ENCODE peak calls at places on chromosomes 5 and 9, in four cellular contexts. One of them, this sample, is unnamed.
A peak's percentile ranks its signal among the peaks of the same experiment; 100 is the strongest.

GRCh38 chr5:109921735-109922395 is 232.1 kb downstream of the MAN2A1 start:
- DNase-seq in naive thymus-derived CD4-positive, alpha-beta T cell: peak; percentile 84
- DNase-seq in HL-60: no peak
- DNase-seq in iPS DF 6.9: no peak
- DNase-seq in this sample: peak; percentile 70

GRCh38 chr5:154603978-154604679 is 126.1 kb upstream of the HAND1 start:
- DNase-seq in naive thymus-derived CD4-positive, alpha-beta T cell: no peak
- DNase-seq in HL-60: no peak
- DNase-seq in iPS DF 6.9: no peak
- DNase-seq in this sample: no peak

GRCh38 chr5:137316346-137316736 is 182.8 kb downstream of the SPOCK1 start:
- DNase-seq in naive thymus-derived CD4-positive, alpha-beta T cell: no peak
- DNase-seq in HL-60: no peak
- DNase-seq in iPS DF 6.9: no peak
- DNase-seq in this sample: no peak

GRCh38 chr5:55159763-55160492 is at the start of gene GPX8:
- DNase-seq in naive thymus-derived CD4-positive, alpha-beta T cell: peak; percentile 54
- DNase-seq in HL-60: no peak
- DNase-seq in iPS DF 6.9: no peak
- DNase-seq in this sample: no peak

GRCh38 chr9:78606011-78606410 is 309.1 kb downstream of the PSAT1 start:
- DNase-seq in naive thymus-derived CD4-positive, alpha-beta T cell: no peak
- DNase-seq in HL-60: no peak
- DNase-seq in iPS DF 6.9: no peak
- DNase-seq in this sample: no peak

GRCh38 chr5:16812911-16813310 is 123.2 kb downstream of the MYO10 start:
- DNase-seq in naive thymus-derived CD4-positive, alpha-beta T cell: no peak
- DNase-seq in HL-60: no peak
- DNase-seq in iPS DF 6.9: no peak
- DNase-seq in this sample: no peak

GRCh38 chr9:1429328-1429727 is 379.2 kb downstream of the DMRT2 start:
- DNase-seq in naive thymus-derived CD4-positive, alpha-beta T cell: no peak
- DNase-seq in HL-60: no peak
- DNase-seq in iPS DF 6.9: peak; percentile 27
- DNase-seq in this sample: no peak

GRCh38 chr9:113915817-113916474 is 39.8 kb downstream of the ZNF618 start:
- DNase-seq in naive thymus-derived CD4-positive, alpha-beta T cell: no peak
- DNase-seq in HL-60: no peak
- DNase-seq in iPS DF 6.9: no peak
- DNase-seq in this sample: no peak

GRCh38 chr9:130531670-130532069 is 47.7 kb upstream of the FUBP3 start:
- DNase-seq in naive thymus-derived CD4-positive, alpha-beta T cell: no peak
- DNase-seq in HL-60: no peak
- DNase-seq in iPS DF 6.9: no peak
- DNase-seq in this sample: no peak

GRCh38 chr5:171484460-171484899 is 65.0 kb downstream of the FGF18 start:
- DNase-seq in naive thymus-derived CD4-positive, alpha-beta T cell: no peak
- DNase-seq in HL-60: no peak
- DNase-seq in iPS DF 6.9: no peak
- DNase-seq in this sample: peak; percentile 58

GRCh38 chr5:149957855-149958254 is 2.7 kb upstream of the SLC26A2 start:
- DNase-seq in naive thymus-derived CD4-positive, alpha-beta T cell: no peak
- DNase-seq in HL-60: no peak
- DNase-seq in iPS DF 6.9: no peak
- DNase-seq in this sample: no peak

GRCh38 chr5:175325681-175326080 is 118.3 kb downstream of the DRD1 start:
- DNase-seq in naive thymus-derived CD4-positive, alpha-beta T cell: no peak
- DNase-seq in HL-60: no peak
- DNase-seq in iPS DF 6.9: no peak
- DNase-seq in this sample: no peak

GRCh38 chr5:115815693-115816225 is 700 bp downstream of the CDO1 start:
- DNase-seq in naive thymus-derived CD4-positive, alpha-beta T cell: no peak
- DNase-seq in HL-60: no peak
- DNase-seq in iPS DF 6.9: no peak
- DNase-seq in this sample: no peak

GRCh38 chr9:126532489-126532888 is 81.2 kb upstream of the LMX1B start:
- DNase-seq in naive thymus-derived CD4-positive, alpha-beta T cell: no peak
- DNase-seq in HL-60: no peak
- DNase-seq in iPS DF 6.9: no peak
- DNase-seq in this sample: no peak

GRCh38 chr5:172672696-172673095 is 31.6 kb downstream of the NEURL1B start:
- DNase-seq in naive thymus-derived CD4-positive, alpha-beta T cell: no peak
- DNase-seq in HL-60: no peak
- DNase-seq in iPS DF 6.9: no peak
- DNase-seq in this sample: no peak

GRCh38 chr9:116501871-116502270 is 185.2 kb upstream of the TRIM32 start:
- DNase-seq in naive thymus-derived CD4-positive, alpha-beta T cell: no peak
- DNase-seq in HL-60: no peak
- DNase-seq in iPS DF 6.9: no peak
- DNase-seq in this sample: no peak

GRCh38 chr5:36156124-36156601 is 4.3 kb downstream of the SKP2 start:
- DNase-seq in naive thymus-derived CD4-positive, alpha-beta T cell: no peak
- DNase-seq in HL-60: no peak
- DNase-seq in iPS DF 6.9: no peak
- DNase-seq in this sample: no peak

GRCh38 chr9:134651226-134651905 is 9.8 kb downstream of the COL5A1 start:
- DNase-seq in naive thymus-derived CD4-positive, alpha-beta T cell: no peak
- DNase-seq in HL-60: no peak
- DNase-seq in iPS DF 6.9: no peak
- DNase-seq in this sample: no peak

GRCh38 chr9:1094749-1095148 is 44.6 kb downstream of the DMRT2 start:
- DNase-seq in naive thymus-derived CD4-positive, alpha-beta T cell: no peak
- DNase-seq in HL-60: no peak
- DNase-seq in iPS DF 6.9: no peak
- DNase-seq in this sample: no peak

GRCh38 chr9:129287595-129288305 is 109.7 kb upstream of the IER5L start:
- DNase-seq in naive thymus-derived CD4-positive, alpha-beta T cell: no peak
- DNase-seq in HL-60: no peak
- DNase-seq in iPS DF 6.9: no peak
- DNase-seq in this sample: no peak

GRCh38 chr5:132487841-132488555 is 2.6 kb downstream of the IRF1 start:
- DNase-seq in naive thymus-derived CD4-positive, alpha-beta T cell: no peak
- DNase-seq in HL-60: no peak
- DNase-seq in iPS DF 6.9: no peak
- DNase-seq in this sample: no peak

GRCh38 chr9:135951889-135952663 is 9.1 kb downstream of the UBAC1 start:
- DNase-seq in naive thymus-derived CD4-positive, alpha-beta T cell: no peak
- DNase-seq in HL-60: no peak
- DNase-seq in iPS DF 6.9: no peak
- DNase-seq in this sample: no peak

GRCh38 chr9:126589349-126589748 is 24.4 kb upstream of the LMX1B start:
- DNase-seq in naive thymus-derived CD4-positive, alpha-beta T cell: no peak
- DNase-seq in HL-60: no peak
- DNase-seq in iPS DF 6.9: no peak
- DNase-seq in this sample: no peak

GRCh38 chr5:151028717-151029116 is 8.3 kb downstream of the GPX3 start:
- DNase-seq in naive thymus-derived CD4-positive, alpha-beta T cell: no peak
- DNase-seq in HL-60: no peak
- DNase-seq in iPS DF 6.9: no peak
- DNase-seq in this sample: no peak
- H3K27ac ChIP-seq in naive thymus-derived CD4-positive, alpha-beta T cell: no peak overlapping the region
- H3K27ac ChIP-seq in HL-60: no peak overlapping the region
- H3K27ac ChIP-seq in iPS DF 6.9: no peak overlapping the region
- H3K27ac ChIP-seq in this sample: no peak overlapping the region

GRCh38 chr5:135553688-135554462 is 18.1 kb upstream of the NEUROG1 start:
- DNase-seq in naive thymus-derived CD4-positive, alpha-beta T cell: no peak
- DNase-seq in HL-60: no peak
- DNase-seq in iPS DF 6.9: no peak
- DNase-seq in this sample: no peak
- H3K4me3 ChIP-seq in naive thymus-derived CD4-positive, alpha-beta T cell: no peak overlapping the region
- H3K4me3 ChIP-seq in HL-60: no peak overlapping the region
- H3K4me3 ChIP-seq in iPS DF 6.9: no peak overlapping the region
- H3K4me3 ChIP-seq in this sample: no peak overlapping the region

GRCh38 chr5:135013947-135014570 is 20.0 kb downstream of the PITX1 start:
- DNase-seq in naive thymus-derived CD4-positive, alpha-beta T cell: no peak
- DNase-seq in HL-60: no peak
- DNase-seq in iPS DF 6.9: no peak
- DNase-seq in this sample: no peak
- H3K27ac ChIP-seq in naive thymus-derived CD4-positive, alpha-beta T cell: no peak overlapping the region
- H3K27ac ChIP-seq in HL-60: no peak overlapping the region
- H3K27ac ChIP-seq in iPS DF 6.9: no peak overlapping the region
- H3K27ac ChIP-seq in this sample: no peak overlapping the region

GRCh38 chr9:93958875-93959682 is 3.9 kb upstream of the BARX1 start:
- DNase-seq in naive thymus-derived CD4-positive, alpha-beta T cell: no peak
- DNase-seq in HL-60: peak; percentile 70
- DNase-seq in iPS DF 6.9: no peak
- DNase-seq in this sample: no peak
- H3K4me3 ChIP-seq in naive thymus-derived CD4-positive, alpha-beta T cell: peak overlapping the region; percentile 24
- H3K4me3 ChIP-seq in HL-60: peak overlapping the region; percentile 26
- H3K4me3 ChIP-seq in iPS DF 6.9: no peak overlapping the region
- H3K4me3 ChIP-seq in this sample: no peak overlapping the region

GRCh38 chr9:33158555-33159057 is 8.5 kb downstream of the B4GALT1 start:
- DNase-seq in naive thymus-derived CD4-positive, alpha-beta T cell: no peak
- DNase-seq in HL-60: no peak
- DNase-seq in iPS DF 6.9: no peak
- DNase-seq in this sample: no peak

GRCh38 chr9:33159058-33159759 is 7.9 kb downstream of the B4GALT1 start:
- DNase-seq in naive thymus-derived CD4-positive, alpha-beta T cell: peak; percentile 59
- DNase-seq in HL-60: no peak
- DNase-seq in iPS DF 6.9: no peak
- DNase-seq in this sample: peak; percentile 70

GRCh38 chr9:33159760-33160127 is 7.4 kb downstream of the B4GALT1 start:
- DNase-seq in naive thymus-derived CD4-positive, alpha-beta T cell: peak; percentile 59
- DNase-seq in HL-60: no peak
- DNase-seq in iPS DF 6.9: no peak
- DNase-seq in this sample: peak; percentile 79

GRCh38 chr9:33155393-33155792 is 11.7 kb downstream of the B4GALT1 start:
- DNase-seq in naive thymus-derived CD4-positive, alpha-beta T cell: no peak
- DNase-seq in HL-60: no peak
- DNase-seq in iPS DF 6.9: no peak
- DNase-seq in this sample: no peak

DNA sequence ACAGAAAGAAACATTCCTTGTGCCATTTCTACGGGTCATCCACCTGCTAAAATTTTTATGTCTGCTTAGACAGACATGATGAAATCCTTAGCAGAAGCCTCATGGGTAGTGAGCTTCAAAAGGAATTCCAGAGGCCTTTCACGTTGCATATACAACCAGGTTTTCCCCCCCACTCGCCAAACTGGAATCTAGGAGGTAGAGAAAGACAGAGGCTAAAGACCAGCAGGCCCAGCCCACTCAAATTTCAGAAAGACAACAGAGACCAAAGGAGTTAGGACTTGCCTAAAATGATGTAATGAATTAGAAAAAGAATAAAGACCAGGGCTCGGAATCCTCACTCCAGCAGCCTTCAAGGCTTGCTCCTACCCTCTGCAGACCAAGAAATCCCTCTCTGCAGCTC is 9.2 kb downstream of the B4GALT1 start:
- DNase-seq in naive thymus-derived CD4-positive, alpha-beta T cell: no peak
- DNase-seq in HL-60: no peak
- DNase-seq in iPS DF 6.9: no peak
- DNase-seq in this sample: no peak
- H3K27ac ChIP-seq in naive thymus-derived CD4-positive, alpha-beta T cell: peak overlapping the region; percentile 91
- H3K27ac ChIP-seq in HL-60: peak overlapping the region; percentile 66
- H3K27ac ChIP-seq in iPS DF 6.9: no peak overlapping the region
- H3K27ac ChIP-seq in this sample: no peak overlapping the region

DNA sequence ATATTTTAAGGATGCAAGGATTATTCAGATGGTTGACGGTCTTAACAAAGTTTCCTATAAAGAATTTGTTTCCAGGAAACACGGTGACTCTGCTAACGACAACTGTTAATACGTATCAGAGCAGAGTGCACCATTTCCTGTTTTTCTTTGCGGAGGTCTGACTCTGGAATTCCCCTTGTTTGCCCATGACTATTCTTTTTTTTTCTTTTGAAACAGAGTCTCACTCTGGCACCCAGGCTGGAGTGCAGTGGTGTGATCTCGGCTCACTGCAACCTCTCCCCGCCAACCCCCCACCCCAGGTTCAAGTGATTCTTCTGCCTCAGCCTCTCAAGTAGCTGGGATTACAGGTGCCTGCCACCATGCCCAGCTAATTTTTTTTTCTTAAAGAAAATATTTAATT is 115.9 kb downstream of the CDC42SE2 start:
- DNase-seq in naive thymus-derived CD4-positive, alpha-beta T cell: peak; percentile 86
- DNase-seq in HL-60: no peak
- DNase-seq in iPS DF 6.9: no peak
- DNase-seq in this sample: peak; percentile 58
- H3K4me3 ChIP-seq in naive thymus-derived CD4-positive, alpha-beta T cell: no peak overlapping the region
- H3K4me3 ChIP-seq in HL-60: no peak overlapping the region
- H3K4me3 ChIP-seq in iPS DF 6.9: no peak overlapping the region
- H3K4me3 ChIP-seq in this sample: no peak overlapping the region

DNA sequence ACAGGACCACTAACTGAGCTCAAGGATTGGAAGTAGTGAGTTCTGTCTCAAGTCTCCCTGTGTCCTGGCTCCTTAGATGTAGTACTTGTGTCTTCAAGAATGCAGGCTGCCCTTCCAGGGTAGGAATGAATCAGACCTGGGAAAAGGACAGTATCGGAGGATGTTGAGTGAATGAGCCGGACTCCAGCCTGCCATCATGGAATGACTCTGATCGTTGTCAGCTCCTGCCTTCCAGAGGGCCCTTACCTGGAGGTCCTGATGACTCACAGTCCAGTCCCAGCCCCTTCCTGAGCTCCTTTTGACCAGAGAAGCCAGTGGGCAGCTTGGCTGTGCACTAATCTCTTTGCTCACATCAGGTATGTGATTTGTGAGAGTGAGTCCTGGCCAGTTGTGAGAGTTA is 161.1 kb downstream of the TRPM6 start:
- DNase-seq in naive thymus-derived CD4-positive, alpha-beta T cell: no peak
- DNase-seq in HL-60: no peak
- DNase-seq in iPS DF 6.9: no peak
- DNase-seq in this sample: no peak
- H3K27ac ChIP-seq in naive thymus-derived CD4-positive, alpha-beta T cell: no peak overlapping the region
- H3K27ac ChIP-seq in HL-60: no peak overlapping the region
- H3K27ac ChIP-seq in iPS DF 6.9: no peak overlapping the region
- H3K27ac ChIP-seq in this sample: no peak overlapping the region

GRCh38 chr5:4384649-4385048 is 755.5 kb upstream of the ADAMTS16 start:
- DNase-seq in naive thymus-derived CD4-positive, alpha-beta T cell: no peak
- DNase-seq in HL-60: no peak
- DNase-seq in iPS DF 6.9: no peak
- DNase-seq in this sample: no peak
- H3K4me3 ChIP-seq in naive thymus-derived CD4-positive, alpha-beta T cell: no peak overlapping the region
- H3K4me3 ChIP-seq in HL-60: no peak overlapping the region
- H3K4me3 ChIP-seq in iPS DF 6.9: no peak overlapping the region
- H3K4me3 ChIP-seq in this sample: no peak overlapping the region

This sample was measured in CD8-positive, alpha-beta memory T cell.